ENCODE peak calls at places on chromosomes 3 and 15, in nine cellular contexts. One of them, this sample, is unnamed.

GRCh38 chr15:66878761-66879160 is 176.7 kb downstream of the SMAD6 start:
- DNase-seq in H9: no peak
- DNase-seq in neural progenitor cell: no peak
- DNase-seq in MM.1S: no peak
- DNase-seq in mesenchymal stem cell: no peak
- DNase-seq in neuronal stem cell: no peak
- DNase-seq in astrocyte: no peak
- DNase-seq in mammary epithelial cell: no peak
- DNase-seq in HCT116: no peak
- DNase-seq in this sample: no peak

GRCh38 chr15:83365370-83365938 is 81.0 kb upstream of the BNC1 start:
- DNase-seq in H9: peak
- DNase-seq in neural progenitor cell: peak
- DNase-seq in MM.1S: peak
- DNase-seq in mesenchymal stem cell: peak
- DNase-seq in neuronal stem cell: no peak
- DNase-seq in astrocyte: peak
- DNase-seq in mammary epithelial cell: peak
- DNase-seq in HCT116: peak
- DNase-seq in this sample: peak

GRCh38 chr3:134282659-134283047 is 32.0 kb upstream of the RYK start:
- DNase-seq in H9: no peak
- DNase-seq in neural progenitor cell: no peak
- DNase-seq in MM.1S: no peak
- DNase-seq in mesenchymal stem cell: no peak
- DNase-seq in neuronal stem cell: no peak
- DNase-seq in astrocyte: no peak
- DNase-seq in mammary epithelial cell: no peak
- DNase-seq in HCT116: no peak
- DNase-seq in this sample: no peak

GRCh38 chr15:33226559-33227181 is 32.2 kb upstream of the FMN1 start:
- DNase-seq in H9: peak
- DNase-seq in neural progenitor cell: peak
- DNase-seq in MM.1S: peak
- DNase-seq in mesenchymal stem cell: peak
- DNase-seq in neuronal stem cell: no peak
- DNase-seq in astrocyte: peak
- DNase-seq in mammary epithelial cell: peak
- DNase-seq in HCT116: peak
- DNase-seq in this sample: peak

GRCh38 chr3:110644203-110644602 is 427.4 kb upstream of the NECTIN3 start:
- DNase-seq in H9: no peak
- DNase-seq in neural progenitor cell: no peak
- DNase-seq in MM.1S: no peak
- DNase-seq in mesenchymal stem cell: no peak
- DNase-seq in neuronal stem cell: no peak
- DNase-seq in astrocyte: no peak
- DNase-seq in mammary epithelial cell: no peak
- DNase-seq in HCT116: no peak
- DNase-seq in this sample: no peak

GRCh38 chr3:38588276-38588971 is 61.1 kb downstream of the SCN5A start:
- DNase-seq in H9: peak
- DNase-seq in neural progenitor cell: no peak
- DNase-seq in MM.1S: no peak
- DNase-seq in mesenchymal stem cell: no peak
- DNase-seq in neuronal stem cell: no peak
- DNase-seq in astrocyte: no peak
- DNase-seq in mammary epithelial cell: no peak
- DNase-seq in HCT116: no peak
- DNase-seq in this sample: no peak

GRCh38 chr3:141797819-141798405 is 34.7 kb downstream of the GRK7 start:
- DNase-seq in H9: no peak
- DNase-seq in neural progenitor cell: no peak
- DNase-seq in MM.1S: no peak
- DNase-seq in mesenchymal stem cell: no peak
- DNase-seq in neuronal stem cell: no peak
- DNase-seq in astrocyte: no peak
- DNase-seq in mammary epithelial cell: no peak
- DNase-seq in HCT116: no peak
- DNase-seq in this sample: no peak

GRCh38 chr15:87844031-87844430 is 412.5 kb downstream of the NTRK3 start:
- DNase-seq in H9: no peak
- DNase-seq in neural progenitor cell: no peak
- DNase-seq in MM.1S: no peak
- DNase-seq in mesenchymal stem cell: no peak
- DNase-seq in neuronal stem cell: no peak
- DNase-seq in astrocyte: no peak
- DNase-seq in mammary epithelial cell: no peak
- DNase-seq in HCT116: no peak
- DNase-seq in this sample: no peak

DNA sequence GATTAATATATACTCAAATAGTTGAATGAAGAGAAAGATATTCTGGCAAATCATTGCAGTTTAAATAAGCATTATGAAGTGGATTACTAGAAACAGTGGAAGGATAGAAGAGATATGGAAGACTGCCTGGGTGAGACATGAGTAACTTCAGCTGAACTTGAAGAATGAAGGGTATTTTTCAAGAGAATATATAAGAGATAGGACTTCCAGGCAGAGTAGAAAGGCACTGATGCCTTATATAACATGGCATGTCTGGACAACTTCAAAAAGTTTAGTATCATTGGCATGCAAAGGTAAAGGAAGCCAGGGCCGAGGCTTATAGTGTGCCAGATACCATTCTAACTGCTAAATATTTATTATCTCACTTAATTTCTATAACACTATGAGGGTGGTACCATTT is 126.5 kb upstream of the SLC7A14 start:
- DNase-seq in H9: no peak
- DNase-seq in neural progenitor cell: no peak
- DNase-seq in MM.1S: no peak
- DNase-seq in mesenchymal stem cell: no peak
- DNase-seq in neuronal stem cell: no peak
- DNase-seq in astrocyte: no peak
- DNase-seq in mammary epithelial cell: no peak
- DNase-seq in HCT116: no peak
- DNase-seq in this sample: peak
- H2AFZ ChIP-seq in H9: no peak
- H2AFZ ChIP-seq in neural progenitor cell: no peak
- H2AFZ ChIP-seq in MM.1S: no peak
- H2AFZ ChIP-seq in mesenchymal stem cell: no peak
- H2AFZ ChIP-seq in neuronal stem cell: no peak
- H2AFZ ChIP-seq in astrocyte: no peak
- H2AFZ ChIP-seq in mammary epithelial cell: peak
- H2AFZ ChIP-seq in HCT116: no peak
- H2AFZ ChIP-seq in this sample: no peak

GRCh38 chr15:29787767-29788166 is 34.5 kb downstream of the TJP1 start:
- DNase-seq in H9: no peak
- DNase-seq in neural progenitor cell: no peak
- DNase-seq in MM.1S: no peak
- DNase-seq in mesenchymal stem cell: no peak
- DNase-seq in neuronal stem cell: no peak
- DNase-seq in astrocyte: no peak
- DNase-seq in mammary epithelial cell: no peak
- DNase-seq in HCT116: no peak
- DNase-seq in this sample: no peak

GRCh38 chr15:29785068-29785467 is 37.2 kb downstream of the TJP1 start:
- DNase-seq in H9: no peak
- DNase-seq in neural progenitor cell: no peak
- DNase-seq in MM.1S: no peak
- DNase-seq in mesenchymal stem cell: peak
- DNase-seq in neuronal stem cell: no peak
- DNase-seq in astrocyte: no peak
- DNase-seq in mammary epithelial cell: no peak
- DNase-seq in HCT116: no peak
- DNase-seq in this sample: peak

GRCh38 chr15:29790607-29791006 is 31.7 kb downstream of the TJP1 start:
- DNase-seq in H9: no peak
- DNase-seq in neural progenitor cell: no peak
- DNase-seq in MM.1S: no peak
- DNase-seq in mesenchymal stem cell: no peak
- DNase-seq in neuronal stem cell: no peak
- DNase-seq in astrocyte: no peak
- DNase-seq in mammary epithelial cell: no peak
- DNase-seq in HCT116: no peak
- DNase-seq in this sample: no peak

GRCh38 chr15:29789871-29790270 is 32.4 kb downstream of the TJP1 start:
- DNase-seq in H9: no peak
- DNase-seq in neural progenitor cell: no peak
- DNase-seq in MM.1S: no peak
- DNase-seq in mesenchymal stem cell: no peak
- DNase-seq in neuronal stem cell: no peak
- DNase-seq in astrocyte: no peak
- DNase-seq in mammary epithelial cell: no peak
- DNase-seq in HCT116: no peak
- DNase-seq in this sample: no peak

GRCh38 chr15:29788433-29789034 is 33.7 kb downstream of the TJP1 start:
- DNase-seq in H9: no peak
- DNase-seq in neural progenitor cell: no peak
- DNase-seq in MM.1S: no peak
- DNase-seq in mesenchymal stem cell: no peak
- DNase-seq in neuronal stem cell: no peak
- DNase-seq in astrocyte: no peak
- DNase-seq in mammary epithelial cell: peak
- DNase-seq in HCT116: no peak
- DNase-seq in this sample: peak
- H3K9ac ChIP-seq in H9: no peak
- H3K9ac ChIP-seq in neural progenitor cell: no peak
- H3K9ac ChIP-seq in MM.1S: no peak
- H3K9ac ChIP-seq in mesenchymal stem cell: no peak
- H3K9ac ChIP-seq in neuronal stem cell: no peak
- H3K9ac ChIP-seq in astrocyte: no peak
- H3K9ac ChIP-seq in mammary epithelial cell: no peak
- H3K9ac ChIP-seq in HCT116: no peak
- H3K9ac ChIP-seq in this sample: no peak

GRCh38 chr3:70000563-70001081 is 1.1 kb downstream of the SAMMSON start:
- DNase-seq in H9: no peak
- DNase-seq in neural progenitor cell: peak
- DNase-seq in MM.1S: no peak
- DNase-seq in mesenchymal stem cell: peak
- DNase-seq in neuronal stem cell: peak
- DNase-seq in astrocyte: no peak
- DNase-seq in mammary epithelial cell: peak
- DNase-seq in HCT116: no peak
- DNase-seq in this sample: no peak

GRCh38 chr3:70011582-70011981 is 12.0 kb downstream of the SAMMSON start:
- DNase-seq in H9: no peak
- DNase-seq in neural progenitor cell: no peak
- DNase-seq in MM.1S: no peak
- DNase-seq in mesenchymal stem cell: no peak
- DNase-seq in neuronal stem cell: no peak
- DNase-seq in astrocyte: no peak
- DNase-seq in mammary epithelial cell: no peak
- DNase-seq in HCT116: no peak
- DNase-seq in this sample: no peak

GRCh38 chr3:70003119-70003518 is 3.6 kb downstream of the SAMMSON start:
- DNase-seq in H9: no peak
- DNase-seq in neural progenitor cell: no peak
- DNase-seq in MM.1S: no peak
- DNase-seq in mesenchymal stem cell: no peak
- DNase-seq in neuronal stem cell: no peak
- DNase-seq in astrocyte: no peak
- DNase-seq in mammary epithelial cell: no peak
- DNase-seq in HCT116: no peak
- DNase-seq in this sample: no peak

DNA sequence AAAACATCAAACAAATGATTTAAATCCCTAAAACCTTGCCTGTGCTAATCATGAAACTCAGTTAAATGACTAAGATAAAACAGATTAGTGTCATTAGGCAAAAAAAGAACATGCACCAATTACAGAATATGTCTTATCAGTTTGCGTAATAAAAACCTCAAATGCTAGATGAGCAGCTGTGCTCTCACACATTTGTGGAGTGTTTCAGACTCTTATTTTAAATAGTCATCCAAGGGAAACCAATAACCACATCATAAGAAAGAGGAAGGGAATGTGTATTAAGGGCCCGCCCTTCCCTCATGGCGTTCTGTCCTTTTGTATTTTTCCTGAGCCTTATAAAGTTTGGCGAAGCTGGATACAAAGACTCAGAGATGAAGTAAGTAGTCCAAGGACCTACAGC is 6.6 kb downstream of the SAMMSON start:
- DNase-seq in H9: no peak
- DNase-seq in neural progenitor cell: no peak
- DNase-seq in MM.1S: no peak
- DNase-seq in mesenchymal stem cell: no peak
- DNase-seq in neuronal stem cell: no peak
- DNase-seq in astrocyte: no peak
- DNase-seq in mammary epithelial cell: no peak
- DNase-seq in HCT116: no peak
- DNase-seq in this sample: no peak
- H2AFZ ChIP-seq in H9: no peak
- H2AFZ ChIP-seq in neural progenitor cell: no peak
- H2AFZ ChIP-seq in MM.1S: no peak
- H2AFZ ChIP-seq in mesenchymal stem cell: no peak
- H2AFZ ChIP-seq in neuronal stem cell: no peak
- H2AFZ ChIP-seq in astrocyte: no peak
- H2AFZ ChIP-seq in mammary epithelial cell: no peak
- H2AFZ ChIP-seq in HCT116: no peak
- H2AFZ ChIP-seq in this sample: no peak

GRCh38 chr3:23698652-23699313 is 107.0 kb upstream of the UBE2E1 start:
- DNase-seq in H9: no peak
- DNase-seq in neural progenitor cell: no peak
- DNase-seq in MM.1S: peak
- DNase-seq in mesenchymal stem cell: no peak
- DNase-seq in neuronal stem cell: no peak
- DNase-seq in astrocyte: no peak
- DNase-seq in mammary epithelial cell: no peak
- DNase-seq in HCT116: no peak
- DNase-seq in this sample: no peak

GRCh38 chr3:23701711-23702110 is 104.0 kb upstream of the UBE2E1 start:
- DNase-seq in H9: no peak
- DNase-seq in neural progenitor cell: peak
- DNase-seq in MM.1S: no peak
- DNase-seq in mesenchymal stem cell: no peak
- DNase-seq in neuronal stem cell: no peak
- DNase-seq in astrocyte: no peak
- DNase-seq in mammary epithelial cell: no peak
- DNase-seq in HCT116: no peak
- DNase-seq in this sample: no peak

GRCh38 chr3:23702198-23702597 is 103.6 kb upstream of the UBE2E1 start:
- DNase-seq in H9: peak
- DNase-seq in neural progenitor cell: no peak
- DNase-seq in MM.1S: no peak
- DNase-seq in mesenchymal stem cell: peak
- DNase-seq in neuronal stem cell: no peak
- DNase-seq in astrocyte: peak
- DNase-seq in mammary epithelial cell: no peak
- DNase-seq in HCT116: no peak
- DNase-seq in this sample: no peak

GRCh38 chr3:23706116-23706515 is 99.6 kb upstream of the UBE2E1 start:
- DNase-seq in H9: no peak
- DNase-seq in neural progenitor cell: no peak
- DNase-seq in MM.1S: no peak
- DNase-seq in mesenchymal stem cell: peak
- DNase-seq in neuronal stem cell: no peak
- DNase-seq in astrocyte: peak
- DNase-seq in mammary epithelial cell: no peak
- DNase-seq in HCT116: no peak
- DNase-seq in this sample: no peak

DNA sequence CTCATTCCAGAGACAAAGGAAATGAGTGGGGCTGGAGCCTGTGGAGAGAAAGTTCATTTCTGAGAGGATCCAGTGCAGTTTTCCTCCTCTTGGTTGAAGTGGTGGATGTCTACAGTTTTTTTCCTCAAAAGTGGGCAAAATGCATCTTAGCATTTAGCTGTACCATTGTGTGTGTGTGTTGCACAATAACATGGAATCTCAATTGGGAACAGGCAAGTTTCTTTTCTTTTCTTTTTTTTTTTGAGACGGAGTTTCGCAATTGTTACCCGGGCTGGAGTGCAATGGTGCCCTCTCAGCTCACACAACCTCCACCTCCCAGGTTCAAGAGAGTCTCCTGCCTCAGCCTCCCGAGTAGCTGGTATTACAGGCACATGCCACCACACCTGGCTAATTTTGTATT is 101.4 kb upstream of the UBE2E1 start:
- DNase-seq in H9: no peak
- DNase-seq in neural progenitor cell: no peak
- DNase-seq in MM.1S: no peak
- DNase-seq in mesenchymal stem cell: peak
- DNase-seq in neuronal stem cell: no peak
- DNase-seq in astrocyte: no peak
- DNase-seq in mammary epithelial cell: no peak
- DNase-seq in HCT116: no peak
- DNase-seq in this sample: no peak
- H3K9ac ChIP-seq in H9: no peak
- H3K9ac ChIP-seq in neural progenitor cell: no peak
- H3K9ac ChIP-seq in MM.1S: no peak
- H3K9ac ChIP-seq in mesenchymal stem cell: no peak
- H3K9ac ChIP-seq in neuronal stem cell: no peak
- H3K9ac ChIP-seq in astrocyte: no peak
- H3K9ac ChIP-seq in mammary epithelial cell: no peak
- H3K9ac ChIP-seq in HCT116: no peak
- H3K9ac ChIP-seq in this sample: no peak

This sample was measured in fibroblast of lung.